ENCODE peak calls at places on chromosomes 7 and 10, in ten cellular contexts. One of them, this sample, is unnamed.

GRCh38 chr7:137476937-137477336 is 133.4 kb upstream of the PTN start:
- DNase-seq in SW480: no peak
- DNase-seq in AG20443: peak
- DNase-seq in GM23248: peak
- DNase-seq in ascending aorta: no peak
- DNase-seq in posterior vena cava: no peak
- DNase-seq in HCT116: no peak
- DNase-seq in Caki2: no peak
- DNase-seq in GM23338: no peak
- DNase-seq in NT2/D1: no peak
- DNase-seq in this sample: no peak

GRCh38 chr10:77919713-77920108 is 6.8 kb downstream of the DLG5 start:
- DNase-seq in SW480: peak
- DNase-seq in AG20443: no peak
- DNase-seq in GM23248: peak
- DNase-seq in ascending aorta: no peak
- DNase-seq in posterior vena cava: no peak
- DNase-seq in HCT116: no peak
- DNase-seq in Caki2: no peak
- DNase-seq in GM23338: no peak
- DNase-seq in NT2/D1: no peak
- DNase-seq in this sample: no peak

GRCh38 chr7:128362670-128363069 is 1.2 kb upstream of the PRRT4 start:
- DNase-seq in SW480: no peak
- DNase-seq in AG20443: no peak
- DNase-seq in GM23248: peak
- DNase-seq in ascending aorta: no peak
- DNase-seq in posterior vena cava: no peak
- DNase-seq in HCT116: no peak
- DNase-seq in Caki2: no peak
- DNase-seq in GM23338: no peak
- DNase-seq in NT2/D1: no peak
- DNase-seq in this sample: no peak

GRCh38 chr10:9166770-9167169 is 1112.3 kb downstream of the GATA3 start:
- DNase-seq in SW480: peak
- DNase-seq in AG20443: no peak
- DNase-seq in GM23248: no peak
- DNase-seq in ascending aorta: no peak
- DNase-seq in posterior vena cava: no peak
- DNase-seq in HCT116: no peak
- DNase-seq in Caki2: no peak
- DNase-seq in GM23338: no peak
- DNase-seq in NT2/D1: no peak
- DNase-seq in this sample: no peak

GRCh38 chr10:35160743-35161142 is 34.1 kb downstream of the CREM start:
- DNase-seq in SW480: no peak
- DNase-seq in AG20443: no peak
- DNase-seq in GM23248: no peak
- DNase-seq in ascending aorta: no peak
- DNase-seq in posterior vena cava: no peak
- DNase-seq in HCT116: no peak
- DNase-seq in Caki2: no peak
- DNase-seq in GM23338: no peak
- DNase-seq in NT2/D1: no peak
- DNase-seq in this sample: no peak

GRCh38 chr7:127530148-127530547 is 55.2 kb downstream of the GCC1 start:
- DNase-seq in SW480: no peak
- DNase-seq in AG20443: no peak
- DNase-seq in GM23248: no peak
- DNase-seq in ascending aorta: no peak
- DNase-seq in posterior vena cava: no peak
- DNase-seq in HCT116: no peak
- DNase-seq in Caki2: no peak
- DNase-seq in GM23338: no peak
- DNase-seq in NT2/D1: no peak
- DNase-seq in this sample: no peak

GRCh38 chr10:114648368-114648767 is 9.7 kb downstream of the ABLIM1 start:
- DNase-seq in SW480: peak
- DNase-seq in AG20443: no peak
- DNase-seq in GM23248: peak
- DNase-seq in ascending aorta: no peak
- DNase-seq in posterior vena cava: no peak
- DNase-seq in HCT116: no peak
- DNase-seq in Caki2: peak
- DNase-seq in GM23338: no peak
- DNase-seq in NT2/D1: no peak
- DNase-seq in this sample: no peak

GRCh38 chr10:103451871-103452713 is at the start of gene CALHM2:
- DNase-seq in SW480: peak
- DNase-seq in AG20443: peak
- DNase-seq in GM23248: peak
- DNase-seq in ascending aorta: peak
- DNase-seq in posterior vena cava: peak
- DNase-seq in HCT116: no peak
- DNase-seq in Caki2: peak
- DNase-seq in GM23338: peak
- DNase-seq in NT2/D1: no peak
- DNase-seq in this sample: peak

GRCh38 chr10:42960491-42961155 is 116.2 kb upstream of the RET start:
- DNase-seq in SW480: peak
- DNase-seq in AG20443: peak
- DNase-seq in GM23248: peak
- DNase-seq in ascending aorta: peak
- DNase-seq in posterior vena cava: peak
- DNase-seq in HCT116: peak
- DNase-seq in Caki2: peak
- DNase-seq in GM23338: peak
- DNase-seq in NT2/D1: peak
- DNase-seq in this sample: peak

GRCh38 chr7:69448071-69448470 is 150.2 kb upstream of the AUTS2 start:
- DNase-seq in SW480: no peak
- DNase-seq in AG20443: no peak
- DNase-seq in GM23248: peak
- DNase-seq in ascending aorta: no peak
- DNase-seq in posterior vena cava: no peak
- DNase-seq in HCT116: no peak
- DNase-seq in Caki2: no peak
- DNase-seq in GM23338: no peak
- DNase-seq in NT2/D1: no peak
- DNase-seq in this sample: no peak

GRCh38 chr10:12193193-12193592 is 2.5 kb downstream of the NUDT5 start:
- DNase-seq in SW480: no peak
- DNase-seq in AG20443: peak
- DNase-seq in GM23248: peak
- DNase-seq in ascending aorta: no peak
- DNase-seq in posterior vena cava: no peak
- DNase-seq in HCT116: no peak
- DNase-seq in Caki2: peak
- DNase-seq in GM23338: no peak
- DNase-seq in NT2/D1: no peak
- DNase-seq in this sample: no peak

GRCh38 chr7:131819891-131820290 is 263.5 kb upstream of the PODXL start:
- DNase-seq in SW480: no peak
- DNase-seq in AG20443: no peak
- DNase-seq in GM23248: no peak
- DNase-seq in ascending aorta: no peak
- DNase-seq in posterior vena cava: no peak
- DNase-seq in HCT116: no peak
- DNase-seq in Caki2: no peak
- DNase-seq in GM23338: no peak
- DNase-seq in NT2/D1: no peak
- DNase-seq in this sample: no peak

GRCh38 chr7:131583430-131583829 is 27.0 kb upstream of the PODXL start:
- DNase-seq in SW480: no peak
- DNase-seq in AG20443: no peak
- DNase-seq in GM23248: no peak
- DNase-seq in ascending aorta: no peak
- DNase-seq in posterior vena cava: no peak
- DNase-seq in HCT116: no peak
- DNase-seq in Caki2: no peak
- DNase-seq in GM23338: no peak
- DNase-seq in NT2/D1: no peak
- DNase-seq in this sample: no peak

GRCh38 chr7:36851382-36851781 is 127.1 kb upstream of the AOAH start:
- DNase-seq in SW480: no peak
- DNase-seq in AG20443: no peak
- DNase-seq in GM23248: no peak
- DNase-seq in ascending aorta: no peak
- DNase-seq in posterior vena cava: no peak
- DNase-seq in HCT116: no peak
- DNase-seq in Caki2: no peak
- DNase-seq in GM23338: no peak
- DNase-seq in NT2/D1: no peak
- DNase-seq in this sample: no peak

GRCh38 chr10:132546567-132547420 is 9.2 kb downstream of the INPP5A start:
- DNase-seq in SW480: no peak
- DNase-seq in AG20443: no peak
- DNase-seq in GM23248: no peak
- DNase-seq in ascending aorta: no peak
- DNase-seq in posterior vena cava: peak
- DNase-seq in HCT116: no peak
- DNase-seq in Caki2: peak
- DNase-seq in GM23338: no peak
- DNase-seq in NT2/D1: no peak
- DNase-seq in this sample: no peak

GRCh38 chr10:11243425-11244222 is 226.0 kb downstream of the CELF2 start:
- DNase-seq in SW480: no peak
- DNase-seq in AG20443: no peak
- DNase-seq in GM23248: peak
- DNase-seq in ascending aorta: no peak
- DNase-seq in posterior vena cava: no peak
- DNase-seq in HCT116: no peak
- DNase-seq in Caki2: no peak
- DNase-seq in GM23338: no peak
- DNase-seq in NT2/D1: no peak
- DNase-seq in this sample: no peak

GRCh38 chr10:128211953-128212727 is 85.9 kb upstream of the MKI67 start:
- DNase-seq in SW480: peak
- DNase-seq in AG20443: peak
- DNase-seq in GM23248: peak
- DNase-seq in ascending aorta: peak
- DNase-seq in posterior vena cava: peak
- DNase-seq in HCT116: peak
- DNase-seq in Caki2: peak
- DNase-seq in GM23338: peak
- DNase-seq in NT2/D1: peak
- DNase-seq in this sample: peak

GRCh38 chr7:34315032-34315431 is 343.0 kb upstream of the NPSR1 start:
- DNase-seq in SW480: no peak
- DNase-seq in AG20443: peak
- DNase-seq in GM23248: peak
- DNase-seq in ascending aorta: no peak
- DNase-seq in posterior vena cava: no peak
- DNase-seq in HCT116: no peak
- DNase-seq in Caki2: no peak
- DNase-seq in GM23338: no peak
- DNase-seq in NT2/D1: no peak
- DNase-seq in this sample: no peak

GRCh38 chr10:8043569-8044306 is 10.8 kb upstream of the GATA3 start:
- DNase-seq in SW480: no peak
- DNase-seq in AG20443: peak
- DNase-seq in GM23248: no peak
- DNase-seq in ascending aorta: no peak
- DNase-seq in posterior vena cava: peak
- DNase-seq in HCT116: no peak
- DNase-seq in Caki2: no peak
- DNase-seq in GM23338: peak
- DNase-seq in NT2/D1: no peak
- DNase-seq in this sample: no peak

GRCh38 chr7:77565917-77566316 is 28.8 kb downstream of the PTPN12 start:
- DNase-seq in SW480: no peak
- DNase-seq in AG20443: peak
- DNase-seq in GM23248: peak
- DNase-seq in ascending aorta: no peak
- DNase-seq in posterior vena cava: no peak
- DNase-seq in HCT116: no peak
- DNase-seq in Caki2: no peak
- DNase-seq in GM23338: no peak
- DNase-seq in NT2/D1: no peak
- DNase-seq in this sample: no peak

GRCh38 chr7:47253650-47254080 is 328.2 kb downstream of the TNS3 start:
- DNase-seq in SW480: peak
- DNase-seq in AG20443: peak
- DNase-seq in GM23248: peak
- DNase-seq in ascending aorta: no peak
- DNase-seq in posterior vena cava: no peak
- DNase-seq in HCT116: peak
- DNase-seq in Caki2: peak
- DNase-seq in GM23338: no peak
- DNase-seq in NT2/D1: peak
- DNase-seq in this sample: peak